ENCODE peak calls at places on chromosomes 1 and 21, in seven cellular contexts. Q is CD4-positive, alpha-beta T cell; L is A549; G is activated CD8-positive, alpha-beta T cell treated with anti-CD3 and anti-CD28 coated beads for 36 hours; R is thoracic aorta; Z is PC-3; O is epithelial cell of esophagus. T is an unnamed sample.

GRCh38 chr1:173536254-173536653 is 59.1 kb downstream of the PRDX6 start:
- DNase-seq in Q (no peak), L (no peak), G (no peak), R (no peak), Z (no peak), O (no peak), T (no peak)

GRCh38 chr1:150281221-150281757 is 1.1 kb upstream of the CIART start:
- DNase-seq in Q (peak; percentile 34), L (peak; percentile 73), G (peak; percentile 83), R (peak; percentile 42), Z (peak; percentile 81), O (peak; percentile 75), T (peak; percentile 74)

GRCh38 chr1:230641900-230642262 is 400 bp upstream of the COG2 start:
- DNase-seq in Q (no peak), L (no peak), G (no peak), R (no peak), Z (no peak), O (no peak), T (no peak)

GRCh38 chr1:236795757-236796719 is 946 bp downstream of the MTR start:
- DNase-seq in Q (peak; percentile 63), L (no peak), G (peak; percentile 88), R (no peak), Z (peak; percentile 11), O (peak; percentile 63), T (peak; percentile 8)

GRCh38 chr21:45841033-45841432 is 140.5 kb upstream of the COL6A1 start:
- DNase-seq in Q (no peak), L (no peak), G (no peak), R (no peak), Z (no peak), O (no peak), T (no peak)

GRCh38 chr1:205629751-205630150 is 2.1 kb downstream of the ELK4 start:
- DNase-seq in Q (no peak), L (no peak), G (peak; percentile 19), R (no peak), Z (no peak), O (no peak), T (peak; percentile 19)

GRCh38 chr1:24981632-24982007 is 51.5 kb upstream of the RUNX3 start:
- DNase-seq in Q (no peak), L (no peak), G (peak; percentile 78), R (no peak), Z (no peak), O (no peak), T (no peak)

GRCh38 chr1:187680823-187681222 is 852.1 kb downstream of the PLA2G4A start:
- DNase-seq in Q (no peak), L (no peak), G (no peak), R (no peak), Z (no peak), O (peak; percentile 13), T (no peak)

GRCh38 chr1:151325231-151325630 is 2.0 kb downstream of the PI4KB start:
- DNase-seq in Q (no peak), L (no peak), G (no peak), R (no peak), Z (no peak), O (no peak), T (no peak)

GRCh38 chr1:66452982-66453381 is 81.0 kb upstream of the SGIP1 start:
- DNase-seq in Q (no peak), L (no peak), G (no peak), R (no peak), Z (no peak), O (no peak), T (no peak)

GRCh38 chr1:242522304-242522945 is 2.1 kb downstream of the PLD5 start:
- DNase-seq in Q (no peak), L (no peak), G (no peak), R (no peak), Z (peak; percentile 60), O (peak; percentile 66), T (no peak)
- TF ChIP-seq CTCF in Q (no peak), L (no peak), G (no peak), R (no peak), Z (no peak), O (no peak), T (no peak)

GRCh38 chr1:153288634-153289275 is 24.0 kb downstream of the PGLYRP3 start:
- DNase-seq in Q (no peak), L (peak; percentile 35), G (peak; percentile 21), R (no peak), Z (peak; percentile 40), O (peak; percentile 95), T (peak; percentile 3)
- TF ChIP-seq CTCF in Q (peak; percentile 40), L (peak; percentile 49), G (peak; percentile 62), R (no peak), Z (peak; percentile 75), O (peak; percentile 93), T (peak; percentile 72)

DNA sequence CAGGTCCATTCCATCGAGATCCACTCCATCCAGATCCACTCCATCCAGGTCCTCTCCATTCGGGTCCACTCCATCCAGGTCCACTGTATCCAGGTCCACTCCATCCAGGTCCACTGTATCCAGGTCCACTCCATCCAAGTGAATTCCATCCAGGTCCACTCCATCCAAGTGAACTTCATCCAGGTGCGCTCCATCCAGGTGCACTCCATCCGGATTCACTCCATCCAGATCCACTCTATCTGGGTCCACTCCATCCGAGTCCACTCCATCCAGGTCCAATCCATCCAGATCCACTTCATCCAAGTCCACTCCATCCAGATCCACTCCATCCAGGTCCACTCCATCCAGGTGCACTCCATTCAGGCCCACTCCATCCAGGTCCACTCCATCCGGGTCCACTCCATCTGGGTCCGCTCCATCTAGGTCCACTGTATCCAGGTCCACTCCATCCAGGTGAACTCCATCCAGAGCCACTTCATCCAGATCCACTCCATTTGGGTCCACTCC is 157.4 kb downstream of the HUNK start:
- DNase-seq in Q (no peak), L (no peak), G (no peak), R (no peak), Z (no peak), O (no peak), T (no peak)
- TF ChIP-seq CTCF in Q (no peak), L (no peak), G (no peak), R (no peak), Z (no peak), O (no peak), T (no peak)

GRCh38 chr1:214550339-214551051 is 907 bp downstream of the PTPN14 start:
- DNase-seq in Q (no peak), L (no peak), G (no peak), R (no peak), Z (peak; percentile 38), O (no peak), T (no peak)

GRCh38 chr1:214548988-214549387 is 2.4 kb downstream of the PTPN14 start:
- DNase-seq in Q (no peak), L (no peak), G (no peak), R (no peak), Z (peak; percentile 79), O (no peak), T (no peak)

GRCh38 chr1:214551052-214551435 is 358 bp downstream of the PTPN14 start:
- DNase-seq in Q (no peak), L (no peak), G (no peak), R (no peak), Z (no peak), O (no peak), T (no peak)

GRCh38 chr1:214551436-214552173 is at the start of gene PTPN14:
- DNase-seq in Q (no peak), L (peak; percentile 94), G (peak; percentile 7), R (peak; percentile 36), Z (peak; percentile 99), O (peak; percentile 95), T (no peak)

GRCh38 chr1:214549604-214550338 is 1.6 kb downstream of the PTPN14 start:
- DNase-seq in Q (no peak), L (peak; percentile 39), G (no peak), R (no peak), Z (peak; percentile 63), O (peak; percentile 44), T (no peak)
- TF ChIP-seq CTCF in Q (no peak), L (peak; percentile 17), G (no peak), R (no peak), Z (peak; percentile 49), O (peak; percentile 37), T (no peak)

DNA sequence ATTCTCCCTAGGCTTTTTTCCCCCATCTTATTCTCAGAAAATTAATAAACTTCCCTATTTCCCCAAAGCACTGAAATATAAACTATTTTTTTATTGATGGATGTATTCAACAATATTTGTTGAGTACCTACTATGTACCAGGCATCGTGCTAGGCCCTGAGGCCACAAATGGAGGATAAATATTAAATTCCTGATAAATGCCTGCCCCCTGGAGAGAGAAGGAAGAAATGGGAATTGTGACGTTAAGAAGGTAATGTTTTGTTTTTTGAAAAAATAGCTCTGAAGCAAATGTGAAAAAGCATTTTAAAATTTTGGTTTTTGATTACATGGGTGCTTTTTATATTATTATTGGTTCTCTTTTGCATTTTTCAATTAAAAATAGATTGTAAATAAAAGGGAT is 60.5 kb upstream of the DPT start:
- DNase-seq in Q (no peak), L (no peak), G (no peak), R (no peak), Z (no peak), O (no peak), T (no peak)
- TF ChIP-seq CTCF in Q (no peak), L (no peak), G (no peak), R (no peak), Z (peak; percentile 61), O (no peak), T (no peak)

DNA sequence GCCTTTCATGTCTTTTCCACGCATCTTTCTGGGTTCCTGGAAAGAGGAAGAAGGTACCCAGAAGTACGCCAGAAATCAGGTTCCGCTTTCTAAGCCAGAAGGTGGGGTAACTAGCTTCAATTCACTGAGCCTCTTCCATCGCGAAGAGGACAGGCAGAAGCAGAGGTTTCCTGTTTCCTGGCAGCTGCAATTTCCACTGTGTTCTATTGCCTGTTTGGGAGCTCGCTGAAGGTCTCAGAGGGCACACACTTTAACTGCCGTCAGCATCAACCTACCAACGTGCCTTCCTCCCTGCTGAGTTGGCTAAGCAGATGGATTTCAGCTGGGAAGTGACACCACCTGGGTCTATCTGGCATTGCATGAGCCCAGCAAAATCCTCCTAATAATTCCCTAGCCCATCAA is 10.0 kb downstream of the NCF2 start:
- DNase-seq in Q (no peak), L (peak; percentile 71), G (peak; percentile 40), R (no peak), Z (peak; percentile 54), O (peak; percentile 43), T (peak; percentile 38)
- TF ChIP-seq CTCF in Q (peak; percentile 8), L (peak; percentile 30), G (no peak), R (no peak), Z (peak; percentile 45), O (peak; percentile 37), T (peak; percentile 56)